ENCODE peak calls at places on chromosomes 3 and 15, in nine cellular contexts. W is midbrain, Z is NCI-H1092, Q is astrocyte of the cerebellum, R is kidney glomerular epithelial cell, V is dorsolateral prefrontal cortex, J is AG20443, B is OCI-M1, K is GM03348. E is an unnamed sample.
A peak's percentile ranks its signal among the peaks of the same experiment; 100 is the strongest.

GRCh38 chr3:123658118-123658859 is 73.4 kb upstream of the HACD2 start:
- DNase-seq in R (no peak), Q (peak; percentile 68), Z (peak; percentile 66), V (no peak), B (no peak), J (peak; percentile 63), K (peak; percentile 64), W (peak; percentile 45), E (peak; percentile 65)

GRCh38 chr3:21328982-21329381 is 422.0 kb downstream of the ZNF385D start:
- DNase-seq in R (no peak), V (peak; percentile 49), K (no peak), J (no peak), Z (no peak), W (no peak), B (no peak), Q (no peak), E (no peak)

GRCh38 chr15:33021806-33022389 is 172.6 kb downstream of the FMN1 start:
- DNase-seq in Z (peak; percentile 12), W (peak; percentile 68), B (peak; percentile 75), J (peak; percentile 76), R (peak; percentile 34), Q (peak; percentile 57), K (peak; percentile 81), V (no peak), E (peak; percentile 46)

GRCh38 chr3:45607790-45608189 is 13.2 kb downstream of the LIMD1 start:
- DNase-seq in B (no peak), Z (no peak), V (no peak), R (no peak), K (peak; percentile 72), J (peak; percentile 75), W (no peak), Q (peak; percentile 15), E (no peak)

GRCh38 chr3:120094776-120095225 is 554 bp upstream of the GSK3B start:
- DNase-seq in Z (peak; percentile 100), K (peak; percentile 96), J (peak; percentile 94), B (peak; percentile 99), W (peak; percentile 100), V (peak; percentile 100), R (peak; percentile 100), Q (peak; percentile 100), E (peak; percentile 100)

GRCh38 chr3:13879946-13880810 is at the start of gene WNT7A:
- DNase-seq in J (peak; percentile 74), R (no peak), Z (no peak), W (peak; percentile 41), V (no peak), Q (no peak), K (peak; percentile 49), B (no peak), E (no peak)

GRCh38 chr3:17982211-17982880 is 239.9 kb upstream of the TBC1D5 start:
- DNase-seq in Z (no peak), R (no peak), J (no peak), V (no peak), W (no peak), B (no peak), K (no peak), Q (no peak), E (no peak)

GRCh38 chr15:63752075-63752684 is 81.6 kb downstream of the HERC1 start:
- DNase-seq in J (peak; percentile 67), R (peak; percentile 70), K (peak; percentile 69), Q (peak; percentile 37), V (no peak), W (peak; percentile 68), B (peak; percentile 79), Z (no peak), E (peak; percentile 62)

GRCh38 chr3:172179680-172180399 is 140.5 kb downstream of the FNDC3B start:
- DNase-seq in R (no peak), Q (no peak), B (no peak), J (no peak), W (no peak), K (no peak), Z (no peak), V (no peak), E (no peak)

GRCh38 chr3:119359476-119359998 is 65.4 kb downstream of the ARHGAP31 start:
- DNase-seq in Z (no peak), Q (no peak), R (no peak), K (no peak), J (no peak), V (no peak), B (no peak), W (no peak), E (no peak)

GRCh38 chr15:69848551-69849231 is 249.0 kb downstream of the TLE3 start:
- DNase-seq in K (no peak), W (no peak), Z (no peak), V (no peak), R (no peak), B (no peak), Q (no peak), J (no peak), E (no peak)

GRCh38 chr3:57951106-57951882 is 56.9 kb upstream of the FLNB start:
- DNase-seq in J (peak; percentile 86), W (no peak), R (peak; percentile 88), Q (no peak), V (no peak), K (peak; percentile 84), B (peak; percentile 82), Z (no peak), E (peak; percentile 72)

GRCh38 chr15:100349696-100350433 is 8.1 kb upstream of the ADAMTS17 start:
- DNase-seq in V (peak; percentile 92), R (peak; percentile 81), Z (peak; percentile 79), K (peak; percentile 95), Q (peak; percentile 70), J (peak; percentile 94), W (peak; percentile 94), B (peak; percentile 92), E (peak; percentile 96)

GRCh38 chr15:88982304-88982945 is 69.2 kb upstream of the MFGE8 start:
- DNase-seq in J (peak; percentile 74), K (peak; percentile 68), B (no peak), Q (peak; percentile 19), Z (no peak), W (no peak), V (no peak), R (peak; percentile 59), E (no peak)

GRCh38 chr3:72745146-72745976 is 102.9 kb downstream of the SHQ1 start:
- DNase-seq in J (no peak), B (no peak), W (no peak), V (no peak), K (no peak), Q (no peak), Z (peak; percentile 35), R (peak; percentile 71), E (no peak)

GRCh38 chr3:177744873-177745646 is 547.8 kb upstream of the TBL1XR1 start:
- DNase-seq in W (no peak), B (peak; percentile 61), R (peak; percentile 11), Q (peak; percentile 22), K (no peak), Z (no peak), J (no peak), V (no peak), E (no peak)

GRCh38 chr3:122974764-122975162 is 52.8 kb downstream of the SEMA5B start:
- DNase-seq in J (peak; percentile 45), W (no peak), V (no peak), Z (no peak), R (peak; percentile 22), B (peak; percentile 6), K (peak; percentile 62), Q (no peak), E (no peak)

GRCh38 chr3:4582634-4583033 is 89.5 kb downstream of the ITPR1 start:
- DNase-seq in R (no peak), K (peak; percentile 66), J (peak; percentile 46), Z (no peak), W (no peak), B (no peak), V (no peak), Q (no peak), E (no peak)

GRCh38 chr3:131494706-131495105 is 8.1 kb downstream of the MRPL3 start:
- DNase-seq in Q (no peak), B (peak; percentile 34), J (no peak), K (no peak), R (peak; percentile 43), Z (no peak), W (no peak), V (no peak), E (no peak)

GRCh38 chr3:171862993-171863521 is 19.9 kb downstream of the TMEM212 start:
- DNase-seq in R (no peak), B (no peak), J (peak; percentile 33), Z (no peak), K (no peak), V (no peak), W (no peak), Q (no peak), E (no peak)

GRCh38 chr3:30696403-30696819 is 90.0 kb downstream of the TGFBR2 start:
- DNase-seq in J (no peak), Z (no peak), B (no peak), W (peak; percentile 67), V (no peak), R (no peak), K (no peak), Q (no peak), E (no peak)

GRCh38 chr15:80999623-81000036 is 1.1 kb upstream of the TLNRD1 start:
- DNase-seq in Z (no peak), W (no peak), R (no peak), V (no peak), Q (no peak), J (no peak), B (peak; percentile 77), K (no peak), E (peak; percentile 86)

GRCh38 chr15:81492303-81492702 is 118.3 kb upstream of the TMC3 start:
- DNase-seq in K (peak; percentile 47), J (peak; percentile 70), V (peak; percentile 79), Z (peak; percentile 87), B (no peak), R (no peak), Q (peak; percentile 69), W (peak; percentile 44), E (no peak)

GRCh38 chr3:114336122-114336697 is 42.4 kb downstream of the TIGIT start:
- DNase-seq in J (no peak), Q (no peak), B (peak; percentile 21), V (no peak), W (no peak), Z (no peak), K (peak; percentile 23), R (no peak), E (no peak)

GRCh38 chr3:125461896-125462295 is 58.1 kb downstream of the SNX4 start:
- DNase-seq in Q (no peak), B (no peak), J (no peak), R (no peak), W (no peak), V (no peak), Z (no peak), K (no peak), E (no peak)

GRCh38 chr15:76058714-76059319 is 968 bp upstream of the TMEM266 start:
- DNase-seq in V (peak; percentile 74), K (no peak), R (peak; percentile 23), J (no peak), W (peak; percentile 21), Q (no peak), B (no peak), Z (no peak), E (peak; percentile 20)

GRCh38 chr15:78006567-78007205 is 70.8 kb downstream of the TBC1D2B start:
- DNase-seq in Z (no peak), R (no peak), B (no peak), W (no peak), K (no peak), V (no peak), J (no peak), Q (no peak), E (peak; percentile 75)